ENCODE peak calls at places on chromosomes 6 and 20, in nine cellular contexts. P is IMR-90, X is cardiac muscle cell, T is astrocyte, R is sigmoid colon, J is ovary, D is right lobe of liver, L is MM.1S, W is left ventricle myocardium inferior. Y is an unnamed sample. For H3K9me3 and H3K36me3, the result is how much of the 10 kb centered on the place peaks cover.

GRCh38 chr6:38261626-38262025 is 378.1 kb downstream of the BTBD9 start:
- DNase-seq in J (no peak), P (no peak), L (no peak), W (no peak), D (no peak), X (no peak), R (no peak), T (no peak), Y (no peak)

GRCh38 chr20:20358801-20359200 is 9.1 kb upstream of the INSM1 start:
- DNase-seq in L (peak), W (no peak), X (no peak), P (no peak), J (no peak), D (no peak), R (no peak), T (no peak), Y (no peak)

GRCh38 chr6:106063448-106063850 is 22.7 kb upstream of the PRDM1 start:
- DNase-seq in J (no peak), P (peak), D (no peak), W (no peak), X (no peak), L (no peak), T (no peak), R (no peak), Y (no peak)

GRCh38 chr6:121485359-121485809 is 49.9 kb downstream of the GJA1 start:
- DNase-seq in P (peak), D (no peak), T (no peak), X (no peak), J (no peak), L (no peak), W (no peak), R (no peak), Y (no peak)

GRCh38 chr6:166586424-166587156 is at the start of gene RAMACL:
- DNase-seq in L (no peak), X (peak), T (no peak), D (no peak), P (no peak), W (no peak), R (no peak), J (no peak), Y (peak)

GRCh38 chr6:154962751-154963150 is 32.4 kb upstream of the TIAM2 start:
- DNase-seq in J (no peak), P (peak), W (no peak), X (no peak), T (peak), D (no peak), L (no peak), R (no peak), Y (peak)

GRCh38 chr20:62296724-62297448 is 5.9 kb upstream of the ADRM1 start:
- DNase-seq in T (no peak), D (peak), J (no peak), P (no peak), R (no peak), X (no peak), W (no peak), L (no peak), Y (no peak)

GRCh38 chr6:26016326-26017275 is 54.0 kb downstream of the TRIM38 start:
- DNase-seq in D (peak), J (peak), R (no peak), L (no peak), W (peak), T (peak), X (no peak), P (peak), Y (no peak)

GRCh38 chr6:130517444-130517931 is 151.7 kb downstream of the TMEM200A start:
- DNase-seq in D (no peak), J (no peak), W (no peak), R (no peak), X (no peak), T (peak), P (peak), L (peak), Y (no peak)

GRCh38 chr6:146578054-146578453 is 20.7 kb upstream of the ADGB start:
- DNase-seq in R (no peak), X (no peak), D (no peak), L (no peak), P (peak), J (no peak), W (no peak), T (peak), Y (no peak)

GRCh38 chr6:42315991-42316378 is 98.3 kb upstream of the MRPS10 start:
- DNase-seq in T (peak), J (no peak), D (no peak), R (no peak), X (no peak), W (no peak), P (peak), L (no peak), Y (peak)

DNA sequence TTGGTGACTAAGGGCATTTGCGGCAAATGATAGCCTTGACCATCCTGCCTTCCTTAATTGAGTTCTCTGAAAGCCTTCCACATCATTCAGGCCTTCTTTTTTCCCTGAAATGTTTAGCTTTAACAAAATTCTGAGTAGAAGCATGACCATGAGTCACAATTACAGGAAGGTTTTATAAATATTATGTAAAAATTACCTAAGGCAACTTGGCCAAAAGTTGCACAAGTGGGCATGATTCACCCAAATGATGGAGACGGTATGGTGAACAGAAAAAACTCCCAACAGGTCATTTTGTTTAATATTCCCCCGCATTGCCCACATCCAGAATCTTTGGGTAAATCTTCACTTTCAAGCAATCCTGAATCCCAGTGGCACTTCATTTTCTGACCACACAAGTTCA is 37.0 kb downstream of the MC3R start:
- DNase-seq in X (no peak), J (no peak), D (no peak), R (no peak), T (no peak), L (no peak), W (no peak), P (no peak), Y (no peak)
- H3K9me3 ChIP-seq in X (under half), J (under half), D (under half), R (under half), T (under half), L (under half), W (under half), P (under half), Y (under half)

DNA sequence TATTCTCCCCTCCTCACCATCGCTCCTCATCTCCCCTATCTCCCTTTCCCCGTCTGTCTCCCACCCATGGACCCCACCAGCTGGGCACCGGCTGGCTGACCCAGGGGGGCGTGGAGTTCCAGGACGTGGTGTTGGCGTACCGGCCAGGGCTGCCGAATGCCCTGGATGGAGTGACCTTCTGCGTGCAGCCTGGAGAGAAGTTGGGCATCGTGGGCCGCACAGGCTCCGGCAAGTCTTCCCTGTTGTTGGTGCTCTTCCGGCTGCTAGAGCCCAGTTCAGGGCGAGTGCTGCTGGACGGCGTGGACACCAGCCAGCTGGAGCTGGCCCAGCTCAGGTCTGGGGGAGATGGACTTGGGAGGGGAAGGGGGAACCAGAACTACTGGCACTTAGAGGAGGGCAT is 7.7 kb downstream of the DLK2 start:
- DNase-seq in J (no peak), D (no peak), P (no peak), W (no peak), T (no peak), R (no peak), L (no peak), X (no peak), Y (no peak)
- H3K36me3 ChIP-seq in J (under half), D (under half), P (half or more), W (half or more), T (under half), R (under half), L (under half), X (under half), Y (under half)

DNA sequence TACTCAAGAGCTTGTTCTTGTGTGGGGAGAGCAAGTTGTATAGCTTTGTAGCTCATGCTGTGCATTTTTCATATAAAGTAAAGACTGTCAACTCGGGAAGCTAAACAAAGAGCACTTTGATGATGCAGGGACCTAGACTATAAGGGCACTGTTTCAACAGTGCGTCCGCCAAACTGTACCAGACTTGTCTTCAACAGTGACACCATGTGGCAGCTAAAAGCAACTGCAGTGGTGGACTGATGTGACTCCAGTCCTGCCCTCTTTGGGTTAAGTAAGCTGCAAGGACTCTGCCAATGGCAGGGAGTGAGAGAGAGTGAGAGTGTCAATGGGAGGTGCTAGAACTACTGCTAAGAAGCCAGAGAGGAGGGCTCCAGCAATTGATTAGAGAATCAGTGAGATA is 48.1 kb upstream of the MC3R start:
- DNase-seq in R (no peak), T (no peak), X (no peak), L (no peak), W (no peak), D (no peak), J (no peak), P (no peak), Y (no peak)
- H3K9me3 ChIP-seq in R (under half), T (under half), X (under half), L (under half), W (under half), D (under half), J (under half), P (under half), Y (under half)

DNA sequence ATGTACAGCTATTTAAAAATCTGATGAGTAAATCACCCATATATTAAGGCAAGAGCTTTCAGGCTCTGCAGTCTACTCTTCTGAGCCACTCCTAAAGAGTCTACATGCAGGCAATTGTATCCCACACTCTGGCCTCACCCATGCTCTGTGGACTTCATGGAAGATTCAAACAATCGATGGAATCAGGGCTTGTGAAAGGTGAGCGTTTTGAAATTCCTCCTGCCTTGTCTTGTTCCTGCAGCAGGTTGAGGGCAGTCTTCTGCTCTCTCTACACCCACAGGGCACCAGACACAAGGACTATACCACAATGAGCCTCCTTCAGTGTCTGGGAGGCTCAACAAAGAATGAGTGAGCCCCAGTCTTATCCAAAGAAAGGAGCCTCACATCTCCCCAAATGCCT is 51.1 kb downstream of the TBC1D7 start:
- DNase-seq in D (no peak), T (no peak), R (no peak), W (no peak), J (no peak), P (no peak), L (no peak), X (no peak), Y (no peak)
- H3K36me3 ChIP-seq in D (under half), T (under half), R (under half), W (under half), J (under half), P (under half), L (under half), X (under half), Y (under half)

GRCh38 chr6:168038576-168039140 is 40.4 kb downstream of the FRMD1 start:
- DNase-seq in T (no peak), D (peak), L (no peak), J (no peak), P (no peak), R (no peak), X (no peak), W (no peak), Y (no peak)

GRCh38 chr6:168039301-168039700 is 39.7 kb downstream of the FRMD1 start:
- DNase-seq in R (peak), T (no peak), X (no peak), W (no peak), L (no peak), J (no peak), D (no peak), P (no peak), Y (no peak)

GRCh38 chr6:168040856-168041496 is 38.0 kb downstream of the FRMD1 start:
- DNase-seq in R (peak), W (no peak), J (no peak), L (no peak), T (no peak), P (no peak), X (no peak), D (no peak), Y (no peak)

GRCh38 chr6:168037856-168038255 is 40.4 kb downstream of the KIF25 start:
- DNase-seq in X (no peak), T (no peak), D (no peak), P (no peak), W (no peak), J (no peak), R (no peak), L (no peak), Y (no peak)

GRCh38 chr6:168039849-168040248 is 39.2 kb downstream of the FRMD1 start:
- DNase-seq in P (no peak), L (no peak), W (no peak), D (peak), X (no peak), R (peak), T (no peak), J (no peak), Y (no peak)
- H3K9me3 ChIP-seq in P (under half), L (under half), W (under half), D (under half), X (under half), R (under half), T (under half), J (under half), Y (under half)

GRCh38 chr6:11209941-11210340 is 22.5 kb downstream of the NEDD9 start:
- DNase-seq in T (peak), L (no peak), W (no peak), D (no peak), P (peak), X (no peak), J (no peak), R (no peak), Y (no peak)
- H3K36me3 ChIP-seq in T (under half), L (under half), W (under half), D (under half), P (under half), X (under half), J (under half), R (under half), Y (under half)

GRCh38 chr6:125453516-125453915 is 151.7 kb upstream of the HDDC2 start:
- DNase-seq in R (no peak), L (no peak), X (no peak), W (no peak), D (no peak), P (no peak), J (no peak), T (no peak), Y (no peak)
- H3K9me3 ChIP-seq in R (under half), L (under half), X (under half), W (under half), D (under half), P (under half), J (under half), T (under half), Y (under half)

DNA sequence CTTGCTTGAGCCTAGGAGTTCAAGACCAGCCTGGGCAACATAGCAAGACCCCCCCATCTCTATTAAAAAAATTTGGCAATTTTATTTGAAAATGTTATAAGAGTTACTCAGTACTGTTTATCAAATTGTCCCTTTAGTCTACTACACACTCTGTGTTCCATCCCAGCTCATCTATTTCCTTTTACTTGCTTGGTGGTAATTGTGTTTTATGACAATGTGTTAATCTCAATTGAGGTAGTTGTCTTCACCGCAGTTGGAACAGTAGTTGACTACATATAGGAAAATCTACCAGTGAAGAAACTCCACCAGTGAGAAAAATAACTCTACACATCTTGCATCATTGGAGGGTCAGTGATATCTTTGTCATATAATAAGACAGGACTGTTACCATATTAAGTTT is 8.0 kb downstream of the NCOA3 start:
- DNase-seq in T (no peak), D (no peak), X (no peak), J (no peak), P (no peak), W (no peak), L (no peak), R (no peak), Y (no peak)
- H3K36me3 ChIP-seq in T (under half), D (under half), X (under half), J (under half), P (under half), W (under half), L (under half), R (under half), Y (under half)